ENCODE peak calls at places on chromosomes 6 and 20, in four cellular contexts. One of them, this sample, is unnamed.

GRCh38 chr20:10637062-10637559 is 36.7 kb downstream of the JAG1 start:
- DNase-seq in CD8-positive, alpha-beta memory T cell: no peak
- DNase-seq in IMR-90: peak
- DNase-seq in skeletal muscle cell: no peak
- DNase-seq in this sample: peak

GRCh38 chr20:62603021-62603906 is 39.0 kb upstream of the SLCO4A1 start:
- DNase-seq in CD8-positive, alpha-beta memory T cell: peak
- DNase-seq in IMR-90: peak
- DNase-seq in skeletal muscle cell: no peak
- DNase-seq in this sample: peak

GRCh38 chr20:7155282-7155681 is 387.8 kb downstream of the BMP2 start:
- DNase-seq in CD8-positive, alpha-beta memory T cell: no peak
- DNase-seq in IMR-90: no peak
- DNase-seq in skeletal muscle cell: no peak
- DNase-seq in this sample: no peak

GRCh38 chr20:20167704-20168103 is 115.4 kb downstream of the CFAP61 start:
- DNase-seq in CD8-positive, alpha-beta memory T cell: no peak
- DNase-seq in IMR-90: no peak
- DNase-seq in skeletal muscle cell: no peak
- DNase-seq in this sample: no peak

GRCh38 chr20:62652051-62652893 is 10.0 kb downstream of the SLCO4A1 start:
- DNase-seq in CD8-positive, alpha-beta memory T cell: peak
- DNase-seq in IMR-90: peak
- DNase-seq in skeletal muscle cell: peak
- DNase-seq in this sample: peak

GRCh38 chr20:56625837-56626236 is 3.3 kb upstream of the TFAP2C start:
- DNase-seq in CD8-positive, alpha-beta memory T cell: no peak
- DNase-seq in IMR-90: no peak
- DNase-seq in skeletal muscle cell: no peak
- DNase-seq in this sample: no peak

GRCh38 chr20:11057624-11058023 is 383.8 kb upstream of the JAG1 start:
- DNase-seq in CD8-positive, alpha-beta memory T cell: no peak
- DNase-seq in IMR-90: peak
- DNase-seq in skeletal muscle cell: peak
- DNase-seq in this sample: no peak

GRCh38 chr6:147381734-147382133 is 126.8 kb upstream of the SAMD5 start:
- DNase-seq in CD8-positive, alpha-beta memory T cell: no peak
- DNase-seq in IMR-90: peak
- DNase-seq in skeletal muscle cell: peak
- DNase-seq in this sample: peak

GRCh38 chr6:47844881-47845280 is 63.0 kb downstream of the OPN5 start:
- DNase-seq in CD8-positive, alpha-beta memory T cell: no peak
- DNase-seq in IMR-90: no peak
- DNase-seq in skeletal muscle cell: no peak
- DNase-seq in this sample: no peak

GRCh38 chr6:157096522-157096921 is 226.8 kb downstream of the TMEM242 start:
- DNase-seq in CD8-positive, alpha-beta memory T cell: no peak
- DNase-seq in IMR-90: no peak
- DNase-seq in skeletal muscle cell: no peak
- DNase-seq in this sample: no peak

GRCh38 chr6:69795469-69796080 is 1.2 kb downstream of the LMBRD1 start:
- DNase-seq in CD8-positive, alpha-beta memory T cell: no peak
- DNase-seq in IMR-90: no peak
- DNase-seq in skeletal muscle cell: no peak
- DNase-seq in this sample: no peak

GRCh38 chr6:96394727-96395126 is 126.9 kb upstream of the UFL1 start:
- DNase-seq in CD8-positive, alpha-beta memory T cell: no peak
- DNase-seq in IMR-90: no peak
- DNase-seq in skeletal muscle cell: no peak
- DNase-seq in this sample: no peak

GRCh38 chr6:162871966-162872365 is 144.2 kb downstream of the PACRG start:
- DNase-seq in CD8-positive, alpha-beta memory T cell: no peak
- DNase-seq in IMR-90: no peak
- DNase-seq in skeletal muscle cell: no peak
- DNase-seq in this sample: peak

GRCh38 chr6:18263561-18264337 is 581 bp downstream of the DEK start:
- DNase-seq in CD8-positive, alpha-beta memory T cell: peak
- DNase-seq in IMR-90: no peak
- DNase-seq in skeletal muscle cell: no peak
- DNase-seq in this sample: peak

GRCh38 chr6:152552616-152553209 is 84.4 kb downstream of the SYNE1 start:
- DNase-seq in CD8-positive, alpha-beta memory T cell: peak
- DNase-seq in IMR-90: peak
- DNase-seq in skeletal muscle cell: peak
- DNase-seq in this sample: peak

GRCh38 chr6:31971279-31971992 is 502 bp downstream of the DXO start:
- DNase-seq in CD8-positive, alpha-beta memory T cell: no peak
- DNase-seq in IMR-90: no peak
- DNase-seq in skeletal muscle cell: no peak
- DNase-seq in this sample: peak

GRCh38 chr6:31968791-31969711 is 2.9 kb downstream of the DXO start:
- DNase-seq in CD8-positive, alpha-beta memory T cell: no peak
- DNase-seq in IMR-90: no peak
- DNase-seq in skeletal muscle cell: no peak
- DNase-seq in this sample: no peak

GRCh38 chr6:31970604-31971271 is 1.2 kb downstream of the DXO start:
- DNase-seq in CD8-positive, alpha-beta memory T cell: no peak
- DNase-seq in IMR-90: no peak
- DNase-seq in skeletal muscle cell: no peak
- DNase-seq in this sample: no peak

GRCh38 chr6:31968326-31968725 is 3.6 kb downstream of the DXO start:
- DNase-seq in CD8-positive, alpha-beta memory T cell: no peak
- DNase-seq in IMR-90: no peak
- DNase-seq in skeletal muscle cell: no peak
- DNase-seq in this sample: no peak

GRCh38 chr6:31969712-31970603 is 2.0 kb downstream of the DXO start:
- DNase-seq in CD8-positive, alpha-beta memory T cell: no peak
- DNase-seq in IMR-90: peak
- DNase-seq in skeletal muscle cell: no peak
- DNase-seq in this sample: no peak
- H3K4me3 ChIP-seq in CD8-positive, alpha-beta memory T cell: no peak
- H3K4me3 ChIP-seq in IMR-90: no peak
- H3K4me3 ChIP-seq in skeletal muscle cell: peak
- H3K4me3 ChIP-seq in this sample: peak

GRCh38 chr6:127120787-127121636 is 2.5 kb downstream of the RSPO3 start:
- DNase-seq in CD8-positive, alpha-beta memory T cell: no peak
- DNase-seq in IMR-90: peak
- DNase-seq in skeletal muscle cell: peak
- DNase-seq in this sample: peak
- H3K4me3 ChIP-seq in CD8-positive, alpha-beta memory T cell: no peak
- H3K4me3 ChIP-seq in IMR-90: no peak
- H3K4me3 ChIP-seq in skeletal muscle cell: peak
- H3K4me3 ChIP-seq in this sample: peak

GRCh38 chr20:35172434-35172806 is 548 bp downstream of the PROCR start:
- DNase-seq in CD8-positive, alpha-beta memory T cell: no peak
- DNase-seq in IMR-90: no peak
- DNase-seq in skeletal muscle cell: no peak
- DNase-seq in this sample: no peak
- H3K4me3 ChIP-seq in CD8-positive, alpha-beta memory T cell: peak
- H3K4me3 ChIP-seq in IMR-90: peak
- H3K4me3 ChIP-seq in skeletal muscle cell: peak
- H3K4me3 ChIP-seq in this sample: peak

GRCh38 chr6:114342826-114343781 is at the start of gene HS3ST5:
- DNase-seq in CD8-positive, alpha-beta memory T cell: no peak
- DNase-seq in IMR-90: peak
- DNase-seq in skeletal muscle cell: no peak
- DNase-seq in this sample: no peak
- H3K4me3 ChIP-seq in CD8-positive, alpha-beta memory T cell: no peak
- H3K4me3 ChIP-seq in IMR-90: peak
- H3K4me3 ChIP-seq in skeletal muscle cell: peak
- H3K4me3 ChIP-seq in this sample: peak

GRCh38 chr6:14640631-14641030 is 523.1 kb downstream of the CD83 start:
- DNase-seq in CD8-positive, alpha-beta memory T cell: no peak
- DNase-seq in IMR-90: no peak
- DNase-seq in skeletal muscle cell: no peak
- DNase-seq in this sample: no peak
- H3K4me3 ChIP-seq in CD8-positive, alpha-beta memory T cell: no peak
- H3K4me3 ChIP-seq in IMR-90: no peak
- H3K4me3 ChIP-seq in skeletal muscle cell: no peak
- H3K4me3 ChIP-seq in this sample: no peak

DNA sequence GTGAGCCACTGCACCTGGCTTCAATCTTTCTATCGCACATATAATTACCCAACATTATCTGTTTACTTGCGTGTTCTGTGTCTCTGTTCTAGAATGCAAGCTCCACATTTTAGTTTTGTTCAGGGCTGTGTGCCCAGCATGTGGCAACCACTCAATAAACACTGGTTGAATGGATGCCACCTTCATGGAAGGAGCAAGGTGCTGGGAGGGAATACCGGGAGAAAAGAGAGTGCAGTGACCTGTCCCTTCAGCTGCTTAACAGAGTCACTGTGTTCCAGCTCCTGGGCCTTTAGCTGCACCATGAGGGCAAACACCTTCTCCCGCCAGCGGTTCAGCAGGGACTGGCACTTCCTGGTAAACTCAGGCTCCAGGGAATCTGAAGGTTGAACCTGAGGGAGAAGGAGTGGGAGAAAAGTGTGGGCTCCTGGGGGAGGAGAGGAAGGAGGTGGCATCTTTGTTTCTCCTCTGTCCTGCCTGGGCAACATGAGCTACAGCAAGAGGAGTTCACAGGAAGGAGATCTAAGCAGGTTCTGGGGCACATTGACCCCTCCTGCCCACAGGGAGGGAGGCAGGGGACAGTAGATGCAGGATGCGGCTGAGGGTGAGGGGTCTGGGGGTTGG is 7.7 kb downstream of the CCHCR1 start:
- DNase-seq in CD8-positive, alpha-beta memory T cell: no peak
- DNase-seq in IMR-90: no peak
- DNase-seq in skeletal muscle cell: no peak
- DNase-seq in this sample: no peak
- H3K4me3 ChIP-seq in CD8-positive, alpha-beta memory T cell: no peak
- H3K4me3 ChIP-seq in IMR-90: no peak
- H3K4me3 ChIP-seq in skeletal muscle cell: no peak
- H3K4me3 ChIP-seq in this sample: no peak

GRCh38 chr6:621916-622315 is 35.0 kb downstream of the HUS1B start:
- DNase-seq in CD8-positive, alpha-beta memory T cell: no peak
- DNase-seq in IMR-90: no peak
- DNase-seq in skeletal muscle cell: no peak
- DNase-seq in this sample: no peak

GRCh38 chr6:620166-620565 is 36.7 kb downstream of the HUS1B start:
- DNase-seq in CD8-positive, alpha-beta memory T cell: no peak
- DNase-seq in IMR-90: no peak
- DNase-seq in skeletal muscle cell: no peak
- DNase-seq in this sample: no peak

GRCh38 chr6:622462-622861 is 34.4 kb downstream of the HUS1B start:
- DNase-seq in CD8-positive, alpha-beta memory T cell: no peak
- DNase-seq in IMR-90: no peak
- DNase-seq in skeletal muscle cell: no peak
- DNase-seq in this sample: no peak

GRCh38 chr6:617485-618100 is 39.3 kb downstream of the HUS1B start:
- DNase-seq in CD8-positive, alpha-beta memory T cell: no peak
- DNase-seq in IMR-90: no peak
- DNase-seq in skeletal muscle cell: no peak
- DNase-seq in this sample: no peak

DNA sequence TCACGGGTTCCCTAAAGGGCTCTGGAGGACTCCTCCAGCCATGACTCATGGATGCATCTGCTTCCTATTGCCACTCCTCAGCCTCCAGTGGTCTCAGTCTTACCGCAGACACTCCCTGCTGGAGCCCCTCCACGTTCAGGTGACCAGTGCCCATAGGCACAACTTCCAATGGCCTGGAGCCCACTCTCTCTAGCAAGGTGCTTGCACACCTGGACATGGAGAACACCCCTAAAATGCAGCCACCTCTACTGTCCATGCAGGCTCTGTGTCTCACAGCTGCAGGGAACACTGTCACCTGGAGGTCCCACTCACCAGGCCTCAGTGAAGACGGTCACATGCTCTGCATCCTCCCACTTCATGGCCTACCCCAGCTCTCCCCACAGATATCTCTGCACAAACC is 36.0 kb downstream of the HUS1B start:
- DNase-seq in CD8-positive, alpha-beta memory T cell: no peak
- DNase-seq in IMR-90: no peak
- DNase-seq in skeletal muscle cell: no peak
- DNase-seq in this sample: no peak
- H3K4me3 ChIP-seq in CD8-positive, alpha-beta memory T cell: no peak
- H3K4me3 ChIP-seq in IMR-90: no peak
- H3K4me3 ChIP-seq in skeletal muscle cell: no peak
- H3K4me3 ChIP-seq in this sample: no peak

DNA sequence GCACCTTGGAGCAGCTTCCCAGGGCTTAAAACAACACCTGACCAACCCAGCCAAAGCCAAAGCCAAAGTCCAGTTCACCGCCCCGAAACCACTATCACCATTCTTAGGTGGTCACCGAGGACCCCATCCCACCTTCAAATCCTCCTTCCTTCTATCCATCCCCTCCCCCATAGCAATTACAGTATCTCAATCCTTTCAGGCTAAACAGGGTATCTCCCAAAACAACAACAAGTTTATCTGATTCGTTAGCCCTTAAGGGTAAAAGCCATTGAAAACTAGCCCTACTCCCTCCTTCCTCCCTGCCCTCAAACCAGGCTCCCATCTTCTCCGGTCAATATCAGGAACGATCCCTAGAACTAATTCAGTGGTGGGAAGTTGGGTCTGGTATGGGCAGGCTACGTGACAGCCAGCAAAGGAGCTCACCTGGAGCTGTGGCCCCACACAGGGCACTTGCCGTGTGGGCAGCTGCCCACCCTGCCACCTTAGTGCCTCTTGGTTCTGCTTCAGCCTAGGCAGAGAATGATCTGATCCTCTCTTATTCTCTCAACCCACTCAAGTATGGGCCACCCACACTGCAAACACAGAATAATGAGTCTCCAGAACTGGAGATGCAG is 2.0 kb downstream of the ARHGAP18 start:
- DNase-seq in CD8-positive, alpha-beta memory T cell: no peak
- DNase-seq in IMR-90: no peak
- DNase-seq in skeletal muscle cell: no peak
- DNase-seq in this sample: no peak
- H3K4me3 ChIP-seq in CD8-positive, alpha-beta memory T cell: no peak
- H3K4me3 ChIP-seq in IMR-90: no peak
- H3K4me3 ChIP-seq in skeletal muscle cell: peak
- H3K4me3 ChIP-seq in this sample: peak

GRCh38 chr20:45253260-45253659 is 1.1 kb downstream of the SLPI start:
- DNase-seq in CD8-positive, alpha-beta memory T cell: no peak
- DNase-seq in IMR-90: no peak
- DNase-seq in skeletal muscle cell: no peak
- DNase-seq in this sample: no peak

GRCh38 chr20:45257711-45258110 is 3.3 kb upstream of the SLPI start:
- DNase-seq in CD8-positive, alpha-beta memory T cell: no peak
- DNase-seq in IMR-90: no peak
- DNase-seq in skeletal muscle cell: no peak
- DNase-seq in this sample: no peak

GRCh38 chr20:45257161-45257560 is 2.8 kb upstream of the SLPI start:
- DNase-seq in CD8-positive, alpha-beta memory T cell: no peak
- DNase-seq in IMR-90: no peak
- DNase-seq in skeletal muscle cell: no peak
- DNase-seq in this sample: no peak

GRCh38 chr20:45251884-45252571 is 2.3 kb downstream of the SLPI start:
- DNase-seq in CD8-positive, alpha-beta memory T cell: no peak
- DNase-seq in IMR-90: no peak
- DNase-seq in skeletal muscle cell: no peak
- DNase-seq in this sample: no peak

DNA sequence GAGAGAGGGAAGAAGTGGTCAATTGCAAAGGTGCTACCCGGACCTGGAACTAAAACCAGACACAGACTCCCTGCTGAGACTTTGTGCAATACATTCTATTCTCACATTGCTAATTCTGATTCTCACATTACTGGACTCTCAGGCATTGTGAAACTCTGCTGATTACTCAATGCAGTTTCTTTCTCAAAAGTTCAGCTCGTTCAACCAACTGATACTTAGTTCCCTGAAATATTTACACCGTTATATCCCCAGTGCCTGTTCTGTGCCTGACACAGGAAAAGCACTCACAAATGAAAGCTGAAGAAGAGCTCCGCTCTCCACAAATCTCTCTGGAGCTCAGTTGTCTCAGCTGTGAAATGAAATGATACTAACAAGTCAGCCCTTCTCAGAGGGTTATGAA is 503 bp upstream of the SLPI start:
- DNase-seq in CD8-positive, alpha-beta memory T cell: no peak
- DNase-seq in IMR-90: peak
- DNase-seq in skeletal muscle cell: peak
- DNase-seq in this sample: peak
- H3K4me3 ChIP-seq in CD8-positive, alpha-beta memory T cell: no peak
- H3K4me3 ChIP-seq in IMR-90: no peak
- H3K4me3 ChIP-seq in skeletal muscle cell: no peak
- H3K4me3 ChIP-seq in this sample: no peak